ENCODE peak calls at places on chromosomes 5 and 9, in nine cellular contexts. O is A549, X is ovary, U is stomach, I is K562, P is SK-N-SH, Z is transverse colon, B is H1, Q is GM12878. K is an unnamed sample.

GRCh38 chr9:127805620-127806019 is 2.9 kb downstream of the FPGS start:
- DNase-seq in O (peak; percentile 71), X (no peak), U (no peak), I (peak; percentile 66), P (peak; percentile 62), Z (peak; percentile 54), B (peak; percentile 87), Q (no peak), K (no peak)

GRCh38 chr5:27048507-27048906 is 10.1 kb upstream of the CDH9 start:
- DNase-seq in O (no peak), X (no peak), U (no peak), I (peak; percentile 1), P (no peak), Z (no peak), B (no peak), Q (no peak), K (no peak)

GRCh38 chr9:21964925-21965385 is 29.2 kb downstream of the CDKN2A start:
- DNase-seq in O (no peak), X (no peak), U (peak; percentile 38), I (no peak), P (no peak), Z (peak; percentile 48), B (no peak), Q (no peak), K (no peak)

GRCh38 chr5:172172912-172173591 is 15.0 kb downstream of the STK10 start:
- DNase-seq in O (no peak), X (no peak), U (no peak), I (no peak), P (peak; percentile 58), Z (no peak), B (no peak), Q (no peak), K (no peak)

GRCh38 chr9:133086894-133087293 is 25.1 kb downstream of the CEL start:
- DNase-seq in O (no peak), X (no peak), U (no peak), I (no peak), P (no peak), Z (no peak), B (no peak), Q (no peak), K (no peak)

GRCh38 chr5:96904054-96904931 is 28.0 kb downstream of the ERAP2 start:
- DNase-seq in O (no peak), X (no peak), U (no peak), I (no peak), P (no peak), Z (no peak), B (no peak), Q (no peak), K (no peak)

GRCh38 chr5:168260353-168261211 is 30.9 kb upstream of the WWC1 start:
- DNase-seq in O (no peak), X (no peak), U (no peak), I (no peak), P (no peak), Z (peak; percentile 20), B (no peak), Q (no peak), K (no peak)

GRCh38 chr5:148104226-148104625 is 40.4 kb downstream of the SPINK5 start:
- DNase-seq in O (no peak), X (no peak), U (no peak), I (no peak), P (no peak), Z (no peak), B (no peak), Q (no peak), K (no peak)

GRCh38 chr5:78503958-78504357 is 143.5 kb downstream of the SCAMP1 start:
- DNase-seq in O (no peak), X (no peak), U (no peak), I (no peak), P (no peak), Z (no peak), B (no peak), Q (no peak), K (no peak)

GRCh38 chr5:111063709-111064322 is 7.7 kb upstream of the TSLP start:
- DNase-seq in O (peak; percentile 36), X (no peak), U (no peak), I (no peak), P (peak; percentile 31), Z (no peak), B (no peak), Q (no peak), K (no peak)

GRCh38 chr5:40093550-40093949 is 586.2 kb upstream of the PTGER4 start:
- DNase-seq in O (no peak), X (no peak), U (no peak), I (no peak), P (no peak), Z (no peak), B (no peak), Q (no peak), K (no peak)

GRCh38 chr5:77852514-77853352 is 76.6 kb upstream of the TBCA start:
- DNase-seq in O (peak; percentile 65), X (peak; percentile 70), U (no peak), I (no peak), P (peak; percentile 87), Z (peak; percentile 39), B (peak; percentile 82), Q (peak; percentile 80), K (no peak)

GRCh38 chr5:113178073-113178779 is 201.6 kb downstream of the DCP2 start:
- DNase-seq in O (no peak), X (no peak), U (no peak), I (no peak), P (no peak), Z (no peak), B (no peak), Q (no peak), K (no peak)

GRCh38 chr9:78236511-78236950 is 656 bp downstream of the CEP78 start:
- DNase-seq in O (peak; percentile 31), X (no peak), U (no peak), I (no peak), P (no peak), Z (no peak), B (no peak), Q (no peak), K (no peak)

GRCh38 chr5:165188555-165189260 is 1683.3 kb downstream of the MAT2B start:
- DNase-seq in O (no peak), X (no peak), U (no peak), I (no peak), P (no peak), Z (no peak), B (no peak), Q (no peak), K (no peak)

GRCh38 chr5:153863941-153864340 is 174.8 kb downstream of the FAM114A2 start:
- DNase-seq in O (no peak), X (no peak), U (no peak), I (no peak), P (no peak), Z (no peak), B (no peak), Q (no peak), K (no peak)

GRCh38 chr5:14743601-14744295 is 79.2 kb downstream of the OTULIN start:
- DNase-seq in O (no peak), X (no peak), U (no peak), I (no peak), P (no peak), Z (no peak), B (no peak), Q (no peak), K (no peak)

DNA sequence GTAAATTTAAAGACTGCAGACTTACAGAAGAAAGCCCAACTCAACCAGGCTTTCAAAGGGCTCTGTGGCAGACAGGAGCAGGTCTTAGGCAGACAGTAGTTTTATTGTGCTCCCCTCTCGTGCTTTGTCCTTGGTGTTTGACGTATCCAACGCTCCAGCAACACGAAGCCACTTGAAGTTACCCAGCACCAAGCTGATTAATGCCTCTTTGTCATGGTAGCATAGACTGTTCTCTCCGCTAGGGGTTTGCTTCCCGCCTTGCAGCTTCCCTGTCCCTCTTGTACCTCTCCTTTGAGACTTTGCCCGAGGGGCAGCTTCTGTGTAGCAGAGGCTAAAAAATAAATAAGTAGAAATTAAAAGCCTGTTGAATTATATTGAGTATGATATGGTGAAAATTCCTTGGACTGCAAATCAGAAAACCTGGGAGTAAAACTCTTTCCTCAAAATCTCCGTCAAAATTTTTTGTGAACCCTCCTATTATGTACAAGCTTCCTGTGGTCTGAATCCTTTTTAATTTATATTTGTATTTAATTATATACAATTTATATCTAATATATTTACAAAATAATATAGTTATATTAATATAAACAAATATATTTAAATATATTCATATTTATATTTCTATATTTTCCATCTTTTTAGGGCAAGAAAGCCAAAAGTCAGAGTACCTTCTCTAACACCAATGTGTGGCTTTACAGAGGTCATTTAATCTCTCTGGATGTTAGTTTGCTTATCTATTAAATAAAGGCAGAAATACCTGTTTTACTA is 405.4 kb downstream of the DMAC1 start:
- DNase-seq in O (peak; percentile 5), X (no peak), U (no peak), I (peak; percentile 6), P (no peak), Z (no peak), B (no peak), Q (no peak), K (no peak)
- TF ChIP-seq CTCF in O (no peak), X (no peak), U (no peak), I (no peak), P (no peak), Z (no peak), B (peak; percentile 16), Q (no peak), K (no peak)

DNA sequence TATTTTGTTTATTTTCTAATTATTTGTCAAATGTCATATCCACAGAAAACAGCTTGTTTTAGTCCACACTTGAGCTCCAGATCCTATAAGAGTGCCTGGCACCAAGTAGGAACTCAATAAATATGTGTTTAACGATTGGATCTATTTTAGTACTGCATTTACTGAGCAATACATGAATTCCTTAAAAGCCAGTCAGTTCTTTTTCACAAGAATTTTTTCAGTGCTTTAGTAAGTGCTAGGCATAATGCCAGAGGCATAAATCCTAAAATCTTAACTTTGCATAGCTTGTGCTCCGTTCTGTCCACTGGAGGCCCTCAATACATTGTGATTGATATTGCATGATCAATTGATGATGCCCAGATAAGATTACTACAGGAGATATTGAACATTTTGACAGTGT is 67.3 kb upstream of the PCSK5 start:
- DNase-seq in O (no peak), X (no peak), U (no peak), I (no peak), P (no peak), Z (no peak), B (no peak), Q (no peak), K (no peak)
- TF ChIP-seq EP300 in O (no peak), X (no peak), U (no peak), I (no peak), P (no peak), Z (no peak), B (no peak), Q (no peak), K (no peak)

DNA sequence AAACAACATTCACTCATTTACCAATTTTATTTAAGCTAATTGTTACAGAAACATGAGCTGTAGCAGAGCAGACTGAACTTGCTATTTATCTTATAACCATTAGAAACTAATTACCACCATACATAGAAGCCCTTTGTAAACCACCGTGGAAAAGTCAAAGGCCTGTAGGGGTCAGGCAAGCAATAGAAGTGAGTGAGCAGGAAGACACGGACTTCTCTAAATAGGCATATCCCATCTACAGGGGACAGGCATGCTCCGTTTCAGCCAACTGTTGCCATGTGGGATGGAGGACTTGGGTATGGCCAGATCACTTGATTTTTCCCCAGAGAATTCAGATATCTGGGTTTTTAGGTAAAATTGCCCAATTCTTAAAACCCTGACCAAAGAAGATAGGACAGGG is 44.8 kb downstream of the PRRC1 start:
- DNase-seq in O (peak; percentile 29), X (no peak), U (no peak), I (peak; percentile 25), P (peak; percentile 25), Z (no peak), B (no peak), Q (no peak), K (no peak)
- TF ChIP-seq CTCF in O (peak; percentile 38), X (no peak), U (peak; percentile 6), I (peak; percentile 52), P (peak; percentile 37), Z (no peak), B (peak; percentile 66), Q (peak; percentile 28), K (peak; percentile 21)

GRCh38 chr5:162274684-162275083 is 207.1 kb downstream of the GABRG2 start:
- DNase-seq in O (no peak), X (no peak), U (no peak), I (no peak), P (no peak), Z (no peak), B (peak; percentile 49), Q (no peak), K (no peak)
- TF ChIP-seq EP300 in O (no peak), X (no peak), U (no peak), I (no peak), P (no peak), Z (no peak), B (no peak), Q (no peak), K (no peak)